ENCODE peak calls at places on chromosomes 6 and 20, in five cellular contexts. U, F, H, B and Q are unnamed samples. For H3K27me3, the result is how much of the 10 kb centered on the place peaks cover.

GRCh38 chr20:9087531-9088217 is 18.8 kb downstream of the PLCB4 start:
- DNase-seq in H (no peak), F (no peak), U (no peak), B (no peak), Q (no peak)

GRCh38 chr20:49979030-49979832 is 3.5 kb upstream of the SNAI1 start:
- DNase-seq in U (no peak), F (peak), B (peak), H (peak), Q (peak)

GRCh38 chr6:41136911-41137310 is 17.2 kb downstream of the TREML1 start:
- DNase-seq in U (no peak), F (no peak), H (no peak), B (no peak), Q (no peak)

GRCh38 chr6:35568967-35569606 is 56.4 kb upstream of the TULP1 start:
- DNase-seq in F (peak), H (no peak), B (peak), U (no peak), Q (peak)

GRCh38 chr6:27889628-27890315 is 22.4 kb downstream of the OR2B2 start:
- DNase-seq in B (no peak), F (no peak), H (peak), U (no peak), Q (no peak)

GRCh38 chr20:37976862-37977261 is 56.4 kb downstream of the TTI1 start:
- DNase-seq in B (no peak), U (no peak), F (no peak), H (no peak), Q (no peak)

GRCh38 chr6:19142236-19142635 is 694.9 kb upstream of the ID4 start:
- DNase-seq in U (no peak), B (no peak), F (no peak), H (no peak), Q (no peak)

GRCh38 chr6:38234934-38235678 is 404.6 kb downstream of the BTBD9 start:
- DNase-seq in U (no peak), B (no peak), F (no peak), H (no peak), Q (no peak)

GRCh38 chr20:41475507-41475906 is 108.9 kb upstream of the EMILIN3 start:
- DNase-seq in U (no peak), B (no peak), F (no peak), H (no peak), Q (no peak)

GRCh38 chr6:137926207-137926731 is 59.2 kb downstream of the TNFAIP3 start:
- DNase-seq in U (no peak), F (no peak), B (no peak), H (peak), Q (no peak)

GRCh38 chr6:96059586-96059985 is 43.8 kb downstream of the FUT9 start:
- DNase-seq in F (no peak), U (no peak), H (no peak), B (no peak), Q (no peak)

GRCh38 chr6:160278786-160279310 is 20.2 kb upstream of the SLC22A2 start:
- DNase-seq in B (no peak), U (no peak), H (no peak), F (no peak), Q (no peak)

GRCh38 chr6:18978330-18979128 is 591.4 kb downstream of the RNF144B start:
- DNase-seq in B (no peak), F (no peak), U (no peak), H (no peak), Q (no peak)

GRCh38 chr6:98678481-98678880 is 155.9 kb upstream of the POU3F2 start:
- DNase-seq in H (no peak), B (no peak), U (no peak), F (no peak), Q (no peak)

GRCh38 chr6:149751239-149751638 is 1.7 kb downstream of the PCMT1 start:
- DNase-seq in F (no peak), B (no peak), H (no peak), U (no peak), Q (no peak)

GRCh38 chr6:121436966-121437756 is 1.7 kb downstream of the GJA1 start:
- DNase-seq in U (peak), F (peak), H (no peak), B (peak), Q (peak)
- TF ChIP-seq POLR2A in U (no peak), F (no peak), H (no peak), B (no peak), Q (no peak)

DNA sequence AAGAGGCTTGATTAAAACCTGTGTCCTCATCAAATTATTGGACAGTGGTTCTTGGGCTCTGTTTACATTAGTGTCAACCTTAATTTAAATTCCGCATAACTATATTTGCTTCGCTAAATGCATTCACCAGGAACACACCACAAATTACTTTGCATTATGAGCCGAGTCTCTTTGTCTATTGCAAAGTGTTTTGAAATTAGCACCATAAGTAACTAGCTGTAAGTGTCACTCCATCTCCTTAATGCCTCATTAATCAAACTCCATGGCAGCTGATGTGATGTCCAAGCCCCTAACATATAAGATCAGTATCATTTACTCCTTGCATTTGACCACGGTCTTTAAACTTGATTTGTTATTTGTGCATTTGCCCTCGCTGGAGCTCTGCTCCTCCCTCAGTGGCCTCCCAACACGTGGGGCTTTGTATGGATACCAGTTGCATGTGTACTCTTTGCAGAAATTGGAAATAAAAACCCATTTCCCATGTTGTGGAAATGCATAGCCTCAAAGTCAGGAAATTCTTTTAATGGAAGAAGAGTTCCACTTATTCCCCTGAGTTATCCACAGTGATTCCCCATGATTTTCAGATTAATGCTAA is 24.6 kb downstream of the FOXA2 start:
- DNase-seq in B (no peak), F (no peak), H (no peak), U (no peak), Q (no peak)
- H3K27me3 ChIP-seq in B (under half), F (under half), H (under half), U (half or more), Q (under half)

GRCh38 chr6:31897612-31898199 is at the start of gene EHMT2:
- DNase-seq in B (peak), F (peak), H (peak), U (peak), Q (peak)
- TF ChIP-seq POLR2A in B (peak), F (peak), H (peak), U (no peak), Q (peak)

GRCh38 chr20:61911824-61912223 is 153.9 kb downstream of the TAF4 start:
- DNase-seq in U (no peak), B (no peak), F (no peak), H (no peak), Q (no peak)
- H3K27me3 ChIP-seq in U (under half), B (under half), F (under half), H (under half), Q (under half)

DNA sequence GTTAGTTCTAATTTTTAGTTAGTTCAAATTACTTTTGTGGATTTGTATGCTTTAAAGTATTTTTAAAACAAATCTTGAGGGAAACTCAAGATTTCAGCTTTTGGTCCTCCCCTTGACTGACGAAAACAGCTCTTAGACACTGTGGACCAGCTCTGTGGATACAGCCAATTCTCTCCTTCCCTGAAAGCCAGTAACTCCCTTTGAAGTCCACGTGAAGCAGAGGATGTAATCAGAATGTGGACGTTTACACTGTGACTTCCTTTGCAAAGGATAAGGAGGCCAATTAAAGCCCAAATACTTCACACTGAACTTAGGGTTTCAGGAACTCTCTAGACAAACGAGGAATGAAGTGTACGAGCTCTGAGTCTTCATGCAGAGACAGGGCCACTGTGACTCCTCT is 84.5 kb downstream of the CD164 start:
- DNase-seq in B (no peak), U (no peak), H (no peak), F (no peak), Q (no peak)
- TF ChIP-seq POLR2A in B (no peak), U (no peak), H (no peak), F (no peak), Q (no peak)

GRCh38 chr20:15239542-15240206 is 902.3 kb upstream of the FLRT3 start:
- DNase-seq in B (no peak), U (no peak), H (no peak), F (no peak), Q (no peak)
- H3K27me3 ChIP-seq in B (under half), U (under half), H (under half), F (under half), Q (under half)